ENCODE peak calls at places on chromosomes 3 and 15, in seven cellular contexts. G, P, N, W, Y, L and V are unnamed samples.

GRCh38 chr3:137946341-137946973 is 63.5 kb upstream of the CLDN18 start:
- DNase-seq in N (peak), L (peak), G (peak), P (peak), Y (peak), W (peak), V (peak)

GRCh38 chr15:30906366-30906765 is 2.7 kb downstream of the FAN1 start:
- DNase-seq in W (no peak), Y (no peak), N (no peak), L (no peak), G (no peak), P (no peak), V (no peak)

GRCh38 chr15:84833447-84833846 is 16.3 kb downstream of the ALPK3 start:
- DNase-seq in W (no peak), Y (peak), G (peak), P (peak), L (peak), N (no peak), V (no peak)

GRCh38 chr3:10505050-10505790 is at the start of gene ATP2B2:
- DNase-seq in Y (no peak), N (peak), W (peak), L (no peak), P (no peak), G (no peak), V (no peak)

GRCh38 chr15:101437209-101437608 is 52.3 kb downstream of the PCSK6 start:
- DNase-seq in G (no peak), W (no peak), N (peak), Y (no peak), L (no peak), P (no peak), V (no peak)

GRCh38 chr3:12232785-12233317 is 56.0 kb upstream of the PPARG start:
- DNase-seq in P (no peak), Y (no peak), N (no peak), G (no peak), W (no peak), L (no peak), V (no peak)

GRCh38 chr15:49621327-49622210 is 721 bp downstream of the DTWD1 start:
- DNase-seq in W (no peak), P (no peak), N (no peak), G (no peak), L (no peak), Y (no peak), V (no peak)

GRCh38 chr3:156619376-156619775 is 55.0 kb upstream of the TIPARP start:
- DNase-seq in P (no peak), N (no peak), W (no peak), G (no peak), L (peak), Y (no peak), V (no peak)

DNA sequence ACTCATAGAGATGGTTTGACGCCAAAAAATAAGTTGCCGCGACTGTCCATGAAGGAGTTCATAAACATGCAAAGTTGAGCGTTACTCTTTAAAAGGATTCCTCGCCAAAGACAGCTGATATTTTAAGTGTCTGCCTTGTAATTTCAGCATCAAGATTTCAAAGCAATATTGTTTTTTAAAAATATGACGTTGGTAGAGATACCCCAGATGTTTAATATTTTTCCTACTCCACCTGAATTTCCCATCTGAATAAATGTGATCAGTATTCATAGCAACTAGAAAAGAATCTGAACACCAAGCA is 155.0 kb downstream of the TUSC7 start:
- DNase-seq in L (no peak), N (no peak), Y (no peak), P (no peak), W (no peak), G (no peak), V (no peak)
- TF ChIP-seq CTCF in L (no peak), N (no peak), Y (no peak), P (no peak), W (peak), G (no peak), V (no peak)

GRCh38 chr3:192332386-192333291 is 394.7 kb downstream of the FGF12 start:
- DNase-seq in Y (no peak), G (no peak), W (no peak), L (no peak), N (no peak), P (no peak), V (no peak)

GRCh38 chr3:192331749-192332385 is 395.5 kb downstream of the FGF12 start:
- DNase-seq in W (no peak), N (no peak), Y (no peak), P (no peak), G (no peak), L (no peak), V (no peak)

GRCh38 chr3:192339214-192339613 is 388.1 kb downstream of the FGF12 start:
- DNase-seq in N (no peak), Y (no peak), P (no peak), L (no peak), W (no peak), G (no peak), V (no peak)

DNA sequence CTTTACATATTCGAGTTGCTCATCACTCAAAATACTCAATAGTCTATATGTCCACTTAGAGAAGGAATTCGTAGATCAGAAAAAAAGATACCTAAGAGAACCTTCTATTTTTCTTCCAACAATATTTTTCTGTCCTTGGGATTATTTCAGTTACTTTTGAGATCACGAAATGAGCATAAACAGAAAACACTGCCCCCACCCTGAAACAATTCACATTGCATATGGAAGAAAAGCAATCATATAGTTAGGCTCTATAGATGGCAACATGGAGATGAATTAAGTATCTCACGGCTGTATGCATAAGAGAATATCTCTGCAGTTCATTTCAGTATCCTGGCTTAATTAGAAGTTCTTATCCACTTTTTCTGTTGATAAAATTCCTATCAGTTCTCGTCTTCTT is 391.1 kb downstream of the FGF12 start:
- DNase-seq in Y (no peak), P (no peak), N (no peak), W (no peak), L (no peak), G (no peak), V (no peak)
- TF ChIP-seq CTCF in Y (no peak), P (peak), N (no peak), W (no peak), L (no peak), G (no peak), V (no peak)

GRCh38 chr3:26484140-26484539 is 138.4 kb upstream of the LRRC3B start:
- DNase-seq in G (no peak), P (no peak), Y (no peak), L (no peak), W (no peak), N (no peak), V (no peak)
- TF ChIP-seq CTCF in G (no peak), P (no peak), Y (no peak), L (no peak), W (peak), N (no peak), V (peak)

DNA sequence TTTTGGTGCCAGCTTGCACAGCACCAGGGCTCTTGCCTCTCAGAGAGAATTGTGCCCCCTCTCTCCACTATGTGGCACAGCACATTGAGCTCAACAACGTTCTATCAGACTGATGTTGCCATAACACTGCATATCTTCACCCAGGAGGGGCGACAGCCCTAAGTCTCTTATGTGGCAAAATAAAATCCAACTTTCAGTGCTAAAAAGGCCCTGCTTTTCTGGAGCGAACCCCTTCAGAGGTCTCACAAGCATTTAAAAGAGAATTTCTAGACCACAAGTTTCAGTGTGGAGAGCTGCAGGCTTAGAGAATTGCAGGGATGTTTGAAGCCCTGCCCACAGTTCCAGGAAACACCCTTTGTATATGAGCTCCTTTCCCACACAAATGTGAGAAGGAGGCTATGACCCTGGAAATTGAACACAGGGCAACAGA is 85.5 kb downstream of the LIPC start:
- DNase-seq in Y (no peak), N (no peak), W (no peak), P (no peak), G (no peak), L (no peak), V (no peak)
- TF ChIP-seq CTCF in Y (no peak), N (no peak), W (no peak), P (no peak), G (no peak), L (no peak), V (peak)

GRCh38 chr15:63362196-63362595 is 19.4 kb downstream of the CA12 start:
- DNase-seq in L (no peak), G (peak), P (no peak), Y (peak), W (peak), N (peak), V (no peak)

GRCh38 chr15:63363292-63363691 is 18.4 kb downstream of the CA12 start:
- DNase-seq in W (no peak), L (no peak), P (no peak), G (no peak), Y (no peak), N (no peak), V (no peak)

GRCh38 chr15:63364293-63365003 is 17.2 kb downstream of the CA12 start:
- DNase-seq in L (peak), P (no peak), Y (no peak), G (no peak), N (no peak), W (no peak), V (no peak)

GRCh38 chr15:63365004-63365555 is 16.6 kb downstream of the CA12 start:
- DNase-seq in L (no peak), G (no peak), Y (no peak), P (no peak), W (no peak), N (no peak), V (no peak)

DNA sequence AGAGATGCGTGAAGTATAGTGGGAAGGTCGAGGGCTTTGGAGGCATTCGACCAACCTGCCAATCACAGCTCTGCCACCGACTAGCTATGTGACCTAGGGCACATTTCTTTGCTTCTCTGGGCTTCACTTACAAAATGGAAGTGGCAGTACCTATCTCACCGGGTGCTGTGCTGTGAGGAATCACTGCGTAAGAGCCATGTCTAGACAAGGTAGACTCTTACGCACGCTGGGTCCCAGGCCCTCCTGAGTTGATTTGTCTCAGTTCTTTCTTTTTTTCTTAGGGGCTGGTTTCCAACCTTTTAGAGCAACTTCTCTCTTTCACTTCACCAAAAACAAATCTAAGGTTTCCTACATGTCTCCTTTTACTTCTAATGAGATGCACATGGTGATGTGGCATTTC is 18.8 kb downstream of the CA12 start:
- DNase-seq in P (no peak), Y (no peak), W (no peak), L (no peak), N (no peak), G (no peak), V (no peak)
- TF ChIP-seq CTCF in P (no peak), Y (no peak), W (no peak), L (no peak), N (no peak), G (no peak), V (no peak)